ENCODE peak calls at places on chromosomes 13 and 19, in seven cellular contexts. N, D, F, O, H, L and K are unnamed samples.

GRCh38 chr19:45773384-45773783 is 4.3 kb upstream of the SIX5 start:
- DNase-seq in O (no peak), H (no peak), D (no peak), L (no peak), F (peak), N (peak), K (no peak)

GRCh38 chr13:36555151-36555986 is 118.5 kb upstream of the SERTM1 start:
- DNase-seq in H (no peak), N (no peak), L (no peak), D (no peak), O (no peak), F (no peak), K (no peak)

GRCh38 chr19:49347191-49347590 is 12.0 kb downstream of the CD37 start:
- DNase-seq in H (no peak), L (no peak), N (no peak), F (peak), O (no peak), D (peak), K (no peak)

GRCh38 chr13:20525144-20525600 is 485 bp downstream of the CRYL1 start:
- DNase-seq in L (peak), D (peak), N (peak), F (no peak), O (no peak), H (peak), K (peak)

GRCh38 chr19:5091576-5092215 is 122.8 kb downstream of the KDM4B start:
- DNase-seq in D (no peak), N (no peak), O (no peak), L (no peak), F (no peak), H (no peak), K (no peak)

GRCh38 chr19:15529774-15530372 is 21.5 kb downstream of the CYP4F22 start:
- DNase-seq in H (no peak), O (no peak), D (no peak), F (no peak), L (no peak), N (peak), K (no peak)

GRCh38 chr13:69720278-69720983 is 387.2 kb upstream of the ATXN8OS start:
- DNase-seq in D (no peak), L (no peak), H (no peak), N (no peak), O (no peak), F (no peak), K (no peak)

GRCh38 chr13:36888645-36889044 is 31.4 kb downstream of the SMAD9 start:
- DNase-seq in F (no peak), O (no peak), H (no peak), D (no peak), N (no peak), L (no peak), K (no peak)

GRCh38 chr19:42092350-42092749 is 16.4 kb downstream of the ZNF574 start:
- DNase-seq in L (no peak), H (peak), F (peak), N (peak), O (no peak), D (no peak), K (peak)

GRCh38 chr13:79522583-79522982 is 41.6 kb downstream of the NDFIP2 start:
- DNase-seq in F (peak), O (no peak), N (peak), H (no peak), L (peak), D (no peak), K (no peak)

GRCh38 chr13:72696590-72696989 is 30.8 kb downstream of the MZT1 start:
- DNase-seq in F (no peak), D (no peak), N (peak), H (no peak), L (no peak), O (no peak), K (no peak)

GRCh38 chr19:55579766-55580621 is 654 bp downstream of the ZNF579 start:
- DNase-seq in F (peak), D (no peak), L (no peak), O (no peak), N (peak), H (no peak), K (no peak)

GRCh38 chr19:50725218-50725931 is 2.2 kb downstream of the CLEC11A start:
- DNase-seq in L (no peak), D (no peak), F (no peak), O (no peak), H (no peak), N (peak), K (no peak)

GRCh38 chr19:56112313-56112709 is 8.8 kb downstream of the ZNF787 start:
- DNase-seq in H (no peak), L (no peak), O (no peak), D (no peak), F (peak), N (no peak), K (no peak)

GRCh38 chr19:8334458-8335342 is 8.4 kb downstream of the KANK3 start:
- DNase-seq in L (no peak), O (no peak), N (peak), D (no peak), F (peak), H (no peak), K (no peak)

GRCh38 chr13:23947893-23948292 is 50.6 kb upstream of the C1QTNF9B start:
- DNase-seq in H (no peak), D (no peak), O (no peak), L (no peak), N (no peak), F (peak), K (no peak)

GRCh38 chr19:14406645-14407331 is 12.4 kb downstream of the DDX39A start:
- DNase-seq in N (no peak), D (no peak), O (no peak), L (no peak), H (no peak), F (no peak), K (no peak)

GRCh38 chr19:35013047-35013819 is 13.1 kb downstream of the GRAMD1A start:
- DNase-seq in L (peak), F (peak), H (peak), O (peak), D (peak), N (no peak), K (peak)

GRCh38 chr13:35961002-35961401 is 170.2 kb downstream of the DCLK1 start:
- DNase-seq in O (no peak), N (no peak), H (no peak), F (no peak), L (no peak), D (no peak), K (no peak)